ENCODE peak calls at places on chromosome 7, in nine cellular contexts. Q is activated T-cell treated with anti-CD3 and anti-CD28 coated beads, Interleukin-2, amount 50 U/mL, for 72 hours; B is cardiac muscle cell; R is stimulated activated CD4-positive, alpha-beta T cell treated with anti-CD3 and anti-CD28 coated beads, Interleukin-2, amount 100 ng/mL, for 4 hours; P is fibroblast of lung; Z is A549; Y is activated CD8-positive, alpha-beta memory T cell treated with anti-CD3 and anti-CD28 coated beads, Interleukin-2, amount 50 U/mL, for 48 hours; E is T-cell; N is fibroblast of the aortic adventitia. X is an unnamed sample.
A peak's percentile ranks its signal among the peaks of the same experiment; 100 is the strongest.

GRCh38 chr7:96739609-96740008 is 30.0 kb upstream of the SEM1 start:
- DNase-seq in N (no peak), Y (no peak), E (no peak), Q (no peak), Z (no peak), R (no peak), P (no peak), B (no peak), X (no peak)

GRCh38 chr7:132777419-132777818 is 201.1 kb upstream of the PLXNA4 start:
- DNase-seq in Q (no peak), B (no peak), Z (no peak), N (no peak), Y (no peak), E (no peak), R (no peak), P (no peak), X (no peak)

GRCh38 chr7:97025983-97026704 is 1.5 kb upstream of the DLX5 start:
- DNase-seq in P (no peak), Q (no peak), E (no peak), Y (peak; percentile 60), Z (no peak), R (no peak), N (no peak), B (peak; percentile 11), X (no peak)

GRCh38 chr7:134255814-134256213 is 60.9 kb downstream of the SLC35B4 start:
- DNase-seq in P (no peak), N (no peak), E (no peak), Z (no peak), B (no peak), Y (no peak), R (no peak), Q (no peak), X (no peak)

GRCh38 chr7:83681200-83681599 is 32.3 kb upstream of the SEMA3E start:
- DNase-seq in R (no peak), Q (no peak), Z (no peak), N (no peak), E (no peak), P (no peak), Y (no peak), B (no peak), X (no peak)

GRCh38 chr7:104862719-104863118 is 151.3 kb upstream of the KMT2E start:
- DNase-seq in Y (no peak), Q (no peak), N (no peak), R (no peak), P (no peak), Z (peak; percentile 50), E (no peak), B (peak; percentile 15), X (no peak)

GRCh38 chr7:105013818-105014724 is at the start of gene KMT2E:
- DNase-seq in R (peak; percentile 89), E (peak; percentile 93), N (peak; percentile 81), Y (peak; percentile 96), Q (peak; percentile 94), P (peak; percentile 74), B (peak; percentile 91), Z (peak; percentile 64), X (peak; percentile 63)

GRCh38 chr7:91030680-91031079 is 233.6 kb upstream of the FZD1 start:
- DNase-seq in N (no peak), P (no peak), Y (no peak), B (no peak), Q (no peak), E (no peak), R (no peak), Z (no peak), X (no peak)

GRCh38 chr7:3437467-3437866 is 136.4 kb downstream of the SDK1 start:
- DNase-seq in Y (no peak), N (no peak), P (no peak), R (no peak), Z (no peak), Q (no peak), E (no peak), B (no peak), X (no peak)

GRCh38 chr7:99210265-99210970 is 2.5 kb upstream of the KPNA7 start:
- DNase-seq in N (peak; percentile 20), Z (peak; percentile 89), B (peak; percentile 25), Q (no peak), R (no peak), P (no peak), Y (no peak), E (no peak), X (peak; percentile 58)

GRCh38 chr7:159070422-159071148 is 74.1 kb downstream of the VIPR2 start:
- DNase-seq in N (no peak), Q (peak; percentile 51), P (no peak), B (peak; percentile 27), Y (peak; percentile 44), R (peak; percentile 4), E (no peak), Z (no peak), X (no peak)

GRCh38 chr7:74097937-74098614 is 14.5 kb downstream of the LIMK1 start:
- DNase-seq in Q (no peak), P (peak; percentile 99), N (peak; percentile 87), E (no peak), R (no peak), B (peak; percentile 78), Y (no peak), Z (no peak), X (no peak)

GRCh38 chr7:102230593-102230992 is 56.1 kb upstream of the SH2B2 start:
- DNase-seq in R (no peak), P (peak; percentile 53), Y (no peak), N (peak; percentile 28), B (peak; percentile 58), Z (no peak), Q (no peak), E (no peak), X (no peak)

GRCh38 chr7:114567416-114567815 is 152.8 kb downstream of the FOXP2 start:
- DNase-seq in P (no peak), B (no peak), Y (no peak), Q (no peak), R (no peak), N (peak; percentile 51), Z (no peak), E (no peak), X (no peak)

GRCh38 chr7:140050100-140050499 is 12.7 kb downstream of the PARP12 start:
- DNase-seq in R (no peak), B (no peak), Y (no peak), P (no peak), E (no peak), Q (no peak), N (no peak), Z (no peak), X (no peak)

GRCh38 chr7:1531263-1531978 is 919 bp downstream of the MAFK start:
- DNase-seq in N (no peak), Z (no peak), P (peak; percentile 24), Q (peak; percentile 35), B (no peak), Y (no peak), E (peak; percentile 27), R (peak; percentile 29), X (peak; percentile 74)

GRCh38 chr7:47485640-47486435 is 96.1 kb downstream of the TNS3 start:
- DNase-seq in B (no peak), P (peak; percentile 46), E (no peak), Q (no peak), Z (no peak), Y (no peak), R (no peak), N (no peak), X (no peak)

GRCh38 chr7:75920431-75921161 is 5.6 kb downstream of the POR start:
- DNase-seq in R (peak; percentile 31), N (peak; percentile 29), P (peak; percentile 49), E (no peak), Y (no peak), Z (no peak), Q (peak; percentile 53), B (peak; percentile 83), X (peak; percentile 25)

GRCh38 chr7:14833707-14834106 is 68.8 kb downstream of the DGKB start:
- DNase-seq in Z (no peak), B (no peak), Y (no peak), R (no peak), E (no peak), Q (no peak), P (peak; percentile 31), N (no peak), X (no peak)

GRCh38 chr7:31948041-31948440 is 122.2 kb downstream of the PDE1C start:
- DNase-seq in E (no peak), N (peak; percentile 85), Y (no peak), B (peak; percentile 63), Q (no peak), R (no peak), P (peak; percentile 98), Z (peak; percentile 79), X (no peak)

GRCh38 chr7:103343758-103344452 is 662 bp downstream of the DNAJC2 start:
- DNase-seq in E (peak; percentile 12), B (peak; percentile 23), Z (peak; percentile 23), P (peak; percentile 37), Q (peak; percentile 33), Y (peak; percentile 67), N (peak; percentile 32), R (peak; percentile 39), X (peak; percentile 22)

GRCh38 chr7:22109761-22110160 is 164.1 kb upstream of the CDCA7L start:
- DNase-seq in Y (peak; percentile 55), E (no peak), Q (peak; percentile 11), N (peak; percentile 53), R (no peak), B (peak; percentile 57), Z (peak; percentile 28), P (peak; percentile 21), X (no peak)

GRCh38 chr7:148042935-148043334 is 547.6 kb upstream of the C7orf33 start:
- DNase-seq in N (no peak), Q (no peak), P (no peak), E (no peak), B (no peak), Z (no peak), Y (no peak), R (no peak), X (no peak)

GRCh38 chr7:158818325-158819213 is 10.7 kb downstream of the ESYT2 start:
- DNase-seq in P (peak; percentile 98), R (peak; percentile 59), Q (peak; percentile 78), E (peak; percentile 60), N (peak; percentile 93), Z (peak; percentile 89), B (peak; percentile 96), Y (peak; percentile 82), X (peak; percentile 59)

GRCh38 chr7:111796671-111797070 is 234.4 kb upstream of the IMMP2L start:
- DNase-seq in Z (no peak), N (peak; percentile 32), Q (peak; percentile 8), Y (peak; percentile 55), E (no peak), R (no peak), P (peak; percentile 24), B (peak; percentile 27), X (no peak)

GRCh38 chr7:1124164-1124563 is 35.8 kb downstream of the ZFAND2A start:
- DNase-seq in Q (no peak), Y (no peak), E (no peak), R (no peak), Z (no peak), B (no peak), N (no peak), P (peak; percentile 24), X (no peak)

GRCh38 chr7:67423058-67423457 is 426.4 kb downstream of the TYW1 start:
- DNase-seq in E (no peak), Y (no peak), R (no peak), N (no peak), P (no peak), Q (no peak), Z (no peak), B (no peak), X (no peak)

GRCh38 chr7:155885162-155886160 is 73.2 kb upstream of the SHH start:
- DNase-seq in N (peak; percentile 39), P (peak; percentile 89), E (no peak), B (peak; percentile 60), R (no peak), Y (no peak), Q (no peak), Z (peak; percentile 40), X (no peak)

GRCh38 chr7:36777062-36777461 is 52.8 kb upstream of the AOAH start:
- DNase-seq in Q (peak; percentile 7), B (no peak), P (no peak), N (no peak), Z (no peak), Y (no peak), R (peak; percentile 3), E (peak; percentile 64), X (no peak)

GRCh38 chr7:40219917-40220316 is 85.1 kb downstream of the SUGCT start:
- DNase-seq in Q (no peak), Y (no peak), B (peak; percentile 74), Z (no peak), P (peak; percentile 91), R (no peak), E (no peak), N (peak; percentile 75), X (no peak)

GRCh38 chr7:157529768-157530560 is 193.2 kb downstream of the DNAJB6 start:
- DNase-seq in E (no peak), Q (no peak), Y (peak; percentile 22), P (no peak), R (no peak), N (no peak), Z (no peak), B (no peak), X (no peak)